ENCODE peak calls at places on chromosomes 7 and 10, in ten cellular contexts. T is OCI-LY7, V is left lung, A is right atrium auricular region, L is H9, G is A549, D is PC-9, O is endodermal cell, S is cardiac muscle cell, Q is mammary epithelial cell. K is an unnamed sample.

GRCh38 chr7:38584443-38585210 is 46.5 kb downstream of the AMPH start:
- DNase-seq in D (no peak), L (no peak), G (no peak), V (no peak), Q (peak; percentile 8), S (no peak), T (no peak), A (no peak), O (no peak), K (peak; percentile 10)

GRCh38 chr7:34748244-34749039 is 90.4 kb downstream of the NPSR1 start:
- DNase-seq in T (no peak), G (peak; percentile 74), D (peak; percentile 99), Q (peak; percentile 30), L (peak; percentile 38), V (peak; percentile 84), S (no peak), A (peak; percentile 72), O (peak; percentile 74), K (peak; percentile 17)

GRCh38 chr10:12349628-12350166 is 350 bp downstream of the CAMK1D start:
- DNase-seq in S (no peak), G (no peak), V (no peak), T (no peak), Q (no peak), L (no peak), D (no peak), A (no peak), O (no peak), K (no peak)

GRCh38 chr10:33056828-33057227 is 98.8 kb upstream of the ITGB1 start:
- DNase-seq in A (no peak), V (no peak), T (no peak), G (no peak), D (no peak), L (no peak), S (no peak), Q (no peak), O (no peak), K (no peak)

GRCh38 chr10:37712489-37713131 is 144.8 kb downstream of the ZNF248 start:
- DNase-seq in G (no peak), Q (no peak), D (no peak), S (no peak), A (no peak), T (no peak), O (no peak), V (peak; percentile 20), L (no peak), K (no peak)

GRCh38 chr10:17981766-17982380 is 30.2 kb downstream of the SLC39A12 start:
- DNase-seq in G (no peak), O (no peak), T (no peak), L (no peak), V (no peak), S (no peak), A (no peak), D (peak; percentile 39), Q (peak; percentile 53), K (no peak)

GRCh38 chr10:5440206-5440605 is 27.8 kb downstream of the NET1 start:
- DNase-seq in A (no peak), D (no peak), L (no peak), Q (no peak), O (no peak), G (no peak), T (no peak), V (no peak), S (no peak), K (no peak)

GRCh38 chr10:59709472-59710125 is at the start of gene SLC16A9:
- DNase-seq in D (no peak), O (peak; percentile 89), G (peak; percentile 53), L (peak; percentile 71), A (no peak), T (no peak), Q (peak; percentile 66), V (peak; percentile 84), S (peak; percentile 75), K (peak; percentile 36)

GRCh38 chr7:128875523-128875948 is 12.9 kb downstream of the ATP6V1F start:
- DNase-seq in D (no peak), A (no peak), S (no peak), T (no peak), L (no peak), Q (no peak), V (no peak), O (no peak), G (no peak), K (peak; percentile 17)

GRCh38 chr7:34756025-34756437 is 98.0 kb downstream of the NPSR1 start:
- DNase-seq in D (peak; percentile 75), A (no peak), Q (no peak), V (no peak), G (no peak), L (no peak), O (no peak), S (no peak), T (no peak), K (no peak)

GRCh38 chr7:85890244-85890811 is 703.5 kb upstream of the SEMA3D start:
- DNase-seq in A (no peak), D (no peak), S (peak; percentile 46), O (no peak), V (no peak), L (no peak), Q (peak; percentile 4), T (peak; percentile 66), G (peak; percentile 10), K (no peak)

GRCh38 chr7:7254319-7254718 is 72.0 kb downstream of the C1GALT1 start:
- DNase-seq in A (no peak), L (no peak), S (no peak), T (no peak), G (no peak), D (no peak), V (no peak), Q (no peak), O (no peak), K (no peak)
- H3K4me1 ChIP-seq in A (no peaks in the 10 kb centered on the region), L (peaks cover 1% of the 10 kb centered on the region), S (no peaks in the 10 kb centered on the region), T (peaks cover 76% of the 10 kb centered on the region), G (no peaks in the 10 kb centered on the region), D (no peaks in the 10 kb centered on the region), V (peaks cover 35% of the 10 kb centered on the region), Q (no peaks in the 10 kb centered on the region), O (no peaks in the 10 kb centered on the region), K (peaks cover 8% of the 10 kb centered on the region)

DNA sequence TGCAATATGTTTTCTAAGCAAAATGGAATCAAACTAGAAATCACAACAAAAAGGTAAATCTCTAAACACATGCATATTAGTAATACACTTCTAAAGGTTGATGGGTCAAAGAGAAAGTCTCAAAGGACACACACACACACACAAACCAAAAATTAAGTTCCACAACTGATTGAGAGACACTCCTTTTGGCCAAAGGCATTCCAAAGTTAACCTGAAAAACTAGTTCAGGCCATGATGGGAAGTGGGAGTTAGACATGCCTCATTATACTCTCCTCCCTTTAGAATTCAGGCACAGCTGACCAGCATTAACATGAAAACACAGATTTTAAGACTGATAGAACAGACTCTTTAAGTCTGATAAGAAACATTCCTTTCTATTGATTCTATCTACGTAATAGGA is 332.4 kb upstream of the IGFBP3 start:
- DNase-seq in S (no peak), G (no peak), L (no peak), A (no peak), O (no peak), D (peak; percentile 79), V (no peak), T (no peak), Q (peak; percentile 44), K (no peak)
- H3K27ac ChIP-seq in S (no peak overlapping the region), G (no peak overlapping the region), L (no peak overlapping the region), A (no peak overlapping the region), O (no peak overlapping the region), D (no peak overlapping the region), V (no peak overlapping the region), T (no peak overlapping the region), Q (no peak overlapping the region), K (no peak overlapping the region)

DNA sequence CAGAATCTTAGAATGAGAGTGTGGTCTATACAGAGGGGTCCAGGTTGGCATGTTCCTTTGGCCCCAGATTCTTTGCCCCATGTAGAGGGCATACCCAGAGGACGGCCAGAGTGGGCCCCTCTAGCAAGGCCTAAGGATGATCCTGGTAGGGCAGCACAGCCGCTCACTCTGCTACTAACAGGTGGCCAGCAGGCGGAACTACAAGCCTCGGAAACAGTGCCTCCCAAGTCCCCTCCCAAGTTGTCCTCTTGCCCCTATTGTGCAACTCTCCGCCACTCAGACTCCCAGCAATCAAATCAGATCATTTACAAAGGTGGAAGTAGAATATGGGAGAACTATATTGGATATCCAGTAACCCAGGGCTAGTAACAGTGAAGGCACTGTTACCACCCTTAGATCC is 107.4 kb downstream of the STRA8 start:
- DNase-seq in A (no peak), L (peak; percentile 48), S (no peak), V (no peak), D (no peak), T (no peak), Q (no peak), O (peak; percentile 62), G (no peak), K (no peak)
- TF ChIP-seq CTCF in A (no peak), L (peak; percentile 21), S (no peak), V (no peak), D (no peak), T (no peak), Q (no peak), O (peak; percentile 40), G (no peak), K (no peak)

DNA sequence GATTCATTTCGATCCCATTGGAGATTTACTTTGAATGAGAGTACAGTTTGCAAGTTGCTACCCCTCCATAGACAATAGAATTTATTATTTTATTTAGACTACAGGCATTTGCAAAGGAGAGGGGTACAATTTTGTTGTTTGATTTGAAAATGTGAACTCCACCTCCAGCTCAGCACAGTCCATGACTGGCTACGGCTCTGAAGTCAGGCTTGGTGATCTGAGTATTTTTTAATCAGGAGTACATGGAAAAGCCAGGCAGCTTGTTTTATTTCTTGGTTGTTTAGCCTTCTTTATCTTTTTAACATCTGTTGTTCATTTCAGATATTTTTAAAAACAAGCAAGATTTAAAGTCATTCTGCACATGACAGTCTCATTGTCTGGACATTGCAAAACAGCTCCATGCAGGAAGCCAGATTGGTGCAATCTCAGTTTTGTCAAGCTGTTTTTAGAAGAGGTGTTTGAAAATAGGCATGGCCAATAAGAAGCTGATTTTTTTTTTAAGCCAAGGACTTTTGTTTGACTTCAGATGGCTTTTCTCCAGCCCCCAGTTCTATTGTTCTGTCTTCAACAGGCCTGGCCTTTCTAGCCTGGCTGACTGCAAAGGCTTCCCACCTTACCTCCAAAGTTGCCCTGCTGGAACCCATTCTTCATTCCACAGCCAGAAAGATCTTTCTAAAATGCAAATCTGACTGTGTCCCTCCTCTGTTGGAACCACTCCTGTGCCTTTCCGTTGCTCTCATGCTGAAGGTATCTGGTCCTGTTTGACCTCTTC is 12.2 kb downstream of the PLXDC2 start:
- DNase-seq in D (no peak), L (peak; percentile 45), T (no peak), G (no peak), A (no peak), Q (no peak), S (no peak), O (peak; percentile 59), V (no peak), K (peak; percentile 38)
- H3K4me1 ChIP-seq in D (no peaks in the 10 kb centered on the region), L (peaks cover 7% of the 10 kb centered on the region), T (no peaks in the 10 kb centered on the region), G (no peaks in the 10 kb centered on the region), A (no peaks in the 10 kb centered on the region), Q (peaks cover 20% of the 10 kb centered on the region), S (peaks cover 34% of the 10 kb centered on the region), O (peaks cover 4% of the 10 kb centered on the region), V (peaks cover 76% of the 10 kb centered on the region), K (peaks cover 39% of the 10 kb centered on the region)

GRCh38 chr10:105597297-105597696 is 956.2 kb downstream of the SORCS3 start:
- DNase-seq in T (no peak), D (no peak), O (no peak), V (no peak), G (no peak), S (no peak), A (no peak), L (no peak), Q (no peak), K (no peak)
- H3K27ac ChIP-seq in T (no peak overlapping the region), D (no peak overlapping the region), O (no peak overlapping the region), V (no peak overlapping the region), G (no peak overlapping the region), S (no peak overlapping the region), A (no peak overlapping the region), L (no peak overlapping the region), Q (no peak overlapping the region), K (no peak overlapping the region)

GRCh38 chr7:112206238-112207105 is at the start of the genes DOCK4 and ZNF277:
- DNase-seq in O (peak; percentile 100), T (peak; percentile 99), Q (peak; percentile 100), L (peak; percentile 99), A (peak; percentile 99), V (peak; percentile 99), G (peak; percentile 96), D (peak; percentile 95), S (peak; percentile 100), K (peak; percentile 98)
- TF ChIP-seq CTCF in O (no peak), T (no peak), Q (no peak), L (no peak), A (no peak), V (no peak), G (no peak), D (no peak), S (no peak), K (no peak)

K was measured in gastrocnemius medialis.